ENCODE peak calls at places on chromosomes 12 and 14, in four cellular contexts. One of them, this sample, is unnamed.
A peak's percentile ranks its signal among the peaks of the same experiment; 100 is the strongest.

GRCh38 chr14:95835331-95835730 is 41.3 kb upstream of the TUNAR start:
- DNase-seq in esophagus muscularis mucosa: peak; percentile 55
- DNase-seq in SK-N-MC: no peak
- DNase-seq in sigmoid colon: no peak
- DNase-seq in this sample: no peak

GRCh38 chr12:122884860-122885259 is 11.1 kb downstream of the VPS37B start:
- DNase-seq in esophagus muscularis mucosa: no peak
- DNase-seq in SK-N-MC: no peak
- DNase-seq in sigmoid colon: no peak
- DNase-seq in this sample: no peak

GRCh38 chr12:27198036-27198435 is 46.0 kb upstream of the STK38L start:
- DNase-seq in esophagus muscularis mucosa: peak; percentile 95
- DNase-seq in SK-N-MC: no peak
- DNase-seq in sigmoid colon: peak; percentile 86
- DNase-seq in this sample: no peak

GRCh38 chr14:96363751-96364336 is 518 bp downstream of the GSKIP start:
- DNase-seq in esophagus muscularis mucosa: no peak
- DNase-seq in SK-N-MC: no peak
- DNase-seq in sigmoid colon: peak; percentile 70
- DNase-seq in this sample: no peak

GRCh38 chr12:51349026-51349425 is 2.5 kb upstream of the CELA1 start:
- DNase-seq in esophagus muscularis mucosa: no peak
- DNase-seq in SK-N-MC: no peak
- DNase-seq in sigmoid colon: no peak
- DNase-seq in this sample: no peak

GRCh38 chr14:102911991-102912761 is 10.3 kb upstream of the AMN start:
- DNase-seq in esophagus muscularis mucosa: no peak
- DNase-seq in SK-N-MC: no peak
- DNase-seq in sigmoid colon: peak; percentile 60
- DNase-seq in this sample: no peak

GRCh38 chr14:57168138-57168695 is 100.5 kb downstream of the EXOC5 start:
- DNase-seq in esophagus muscularis mucosa: no peak
- DNase-seq in SK-N-MC: no peak
- DNase-seq in sigmoid colon: no peak
- DNase-seq in this sample: no peak

GRCh38 chr12:114916124-114916523 is 232.1 kb upstream of the TBX3 start:
- DNase-seq in esophagus muscularis mucosa: no peak
- DNase-seq in SK-N-MC: no peak
- DNase-seq in sigmoid colon: no peak
- DNase-seq in this sample: no peak

GRCh38 chr12:27817761-27818160 is 37.7 kb upstream of the MANSC4 start:
- DNase-seq in esophagus muscularis mucosa: no peak
- DNase-seq in SK-N-MC: no peak
- DNase-seq in sigmoid colon: no peak
- DNase-seq in this sample: no peak

GRCh38 chr14:100741956-100742355 is 15.3 kb downstream of the DLK1 start:
- DNase-seq in esophagus muscularis mucosa: no peak
- DNase-seq in SK-N-MC: no peak
- DNase-seq in sigmoid colon: no peak
- DNase-seq in this sample: no peak

GRCh38 chr14:20998139-20998538 is 954 bp upstream of the SLC39A2 start:
- DNase-seq in esophagus muscularis mucosa: no peak
- DNase-seq in SK-N-MC: no peak
- DNase-seq in sigmoid colon: no peak
- DNase-seq in this sample: no peak

GRCh38 chr12:118874698-118875548 is 106.4 kb upstream of the SRRM4 start:
- DNase-seq in esophagus muscularis mucosa: no peak
- DNase-seq in SK-N-MC: no peak
- DNase-seq in sigmoid colon: no peak
- DNase-seq in this sample: no peak

GRCh38 chr12:21852251-21852650 is 77.7 kb upstream of the KCNJ8 start:
- DNase-seq in esophagus muscularis mucosa: no peak
- DNase-seq in SK-N-MC: no peak
- DNase-seq in sigmoid colon: no peak
- DNase-seq in this sample: no peak

GRCh38 chr12:90515199-90516175 is 439.5 kb downstream of the CCER1 start:
- DNase-seq in esophagus muscularis mucosa: no peak
- DNase-seq in SK-N-MC: no peak
- DNase-seq in sigmoid colon: no peak
- DNase-seq in this sample: no peak

GRCh38 chr14:87522575-87522974 is 470.4 kb downstream of the GALC start:
- DNase-seq in esophagus muscularis mucosa: no peak
- DNase-seq in SK-N-MC: no peak
- DNase-seq in sigmoid colon: no peak
- DNase-seq in this sample: no peak

GRCh38 chr14:103232338-103232808 is 101.7 kb upstream of the EIF5 start:
- DNase-seq in esophagus muscularis mucosa: no peak
- DNase-seq in SK-N-MC: no peak
- DNase-seq in sigmoid colon: no peak
- DNase-seq in this sample: no peak

GRCh38 chr14:51575225-51576111 is 76.2 kb upstream of the FRMD6 start:
- DNase-seq in esophagus muscularis mucosa: no peak
- DNase-seq in SK-N-MC: no peak
- DNase-seq in sigmoid colon: no peak
- DNase-seq in this sample: no peak

GRCh38 chr14:103432627-103433026 is 47.4 kb downstream of the MARK3 start:
- DNase-seq in esophagus muscularis mucosa: no peak
- DNase-seq in SK-N-MC: no peak
- DNase-seq in sigmoid colon: no peak
- DNase-seq in this sample: no peak

GRCh38 chr14:26719514-26719913 is 121.7 kb upstream of the NOVA1 start:
- DNase-seq in esophagus muscularis mucosa: no peak
- DNase-seq in SK-N-MC: no peak
- DNase-seq in sigmoid colon: no peak
- DNase-seq in this sample: no peak

DNA sequence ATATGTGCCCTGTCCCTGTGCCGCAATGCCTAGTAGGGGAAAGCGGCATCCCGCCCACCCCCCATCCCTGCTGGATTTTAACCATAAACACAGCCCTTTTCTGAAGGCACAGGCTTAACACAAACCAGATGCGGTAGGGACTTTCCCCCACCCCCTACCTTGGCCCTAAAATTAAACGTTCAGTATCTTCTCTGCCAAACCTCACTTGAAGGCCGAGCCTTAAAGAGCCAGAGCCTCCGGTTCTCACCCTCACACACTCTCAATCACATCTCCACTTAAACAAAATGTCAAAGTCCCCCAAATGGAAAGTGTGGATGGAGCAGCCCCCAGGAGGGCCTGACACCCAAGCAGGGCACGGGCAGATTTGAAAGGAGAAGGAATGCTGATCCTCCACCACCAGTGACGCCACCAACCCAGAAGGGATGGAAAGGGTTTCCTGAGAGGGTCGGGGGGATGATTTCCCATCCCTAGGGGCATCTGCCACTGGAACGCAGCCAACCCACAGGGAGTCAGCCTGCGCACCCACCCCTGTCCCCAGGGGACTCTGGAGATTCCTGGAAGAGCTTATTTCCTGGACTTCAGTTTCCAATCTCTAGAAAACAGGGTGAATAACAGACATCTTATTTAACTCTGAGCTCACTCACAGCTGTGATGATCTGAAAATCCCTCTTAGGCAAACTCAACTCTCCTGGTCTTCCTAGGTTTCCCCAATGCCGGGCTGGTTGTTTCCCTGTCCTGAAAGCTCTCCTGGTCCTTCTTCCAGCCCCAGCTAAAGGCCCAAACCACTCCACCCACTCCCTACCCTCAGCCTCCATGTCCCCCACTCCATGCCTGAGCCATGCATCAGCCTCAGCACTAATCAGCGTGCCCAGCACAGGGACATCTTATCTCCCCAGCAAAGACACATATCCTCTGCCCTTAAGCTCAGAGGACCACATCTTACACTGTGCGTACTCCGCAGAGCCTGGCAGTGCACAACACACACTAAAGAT is 26.3 kb downstream of the ACTN1 start:
- DNase-seq in esophagus muscularis mucosa: no peak
- DNase-seq in SK-N-MC: peak; percentile 79
- DNase-seq in sigmoid colon: peak; percentile 85
- DNase-seq in this sample: no peak
- H3K4me3 ChIP-seq in esophagus muscularis mucosa: peak overlapping the region; percentile 44
- H3K4me3 ChIP-seq in SK-N-MC: peak overlapping the region; percentile 75
- H3K4me3 ChIP-seq in sigmoid colon: peak overlapping the region; percentile 23
- H3K4me3 ChIP-seq in this sample: no peak overlapping the region

GRCh38 chr14:22981090-22982012 is 1.0 kb downstream of the AJUBA start:
- DNase-seq in esophagus muscularis mucosa: no peak
- DNase-seq in SK-N-MC: no peak
- DNase-seq in sigmoid colon: no peak
- DNase-seq in this sample: no peak
- TF ChIP-seq POLR2AphosphoS5 in esophagus muscularis mucosa: no peak
- TF ChIP-seq POLR2AphosphoS5 in SK-N-MC: no peak
- TF ChIP-seq POLR2AphosphoS5 in sigmoid colon: no peak
- TF ChIP-seq POLR2AphosphoS5 in this sample: no peak

DNA sequence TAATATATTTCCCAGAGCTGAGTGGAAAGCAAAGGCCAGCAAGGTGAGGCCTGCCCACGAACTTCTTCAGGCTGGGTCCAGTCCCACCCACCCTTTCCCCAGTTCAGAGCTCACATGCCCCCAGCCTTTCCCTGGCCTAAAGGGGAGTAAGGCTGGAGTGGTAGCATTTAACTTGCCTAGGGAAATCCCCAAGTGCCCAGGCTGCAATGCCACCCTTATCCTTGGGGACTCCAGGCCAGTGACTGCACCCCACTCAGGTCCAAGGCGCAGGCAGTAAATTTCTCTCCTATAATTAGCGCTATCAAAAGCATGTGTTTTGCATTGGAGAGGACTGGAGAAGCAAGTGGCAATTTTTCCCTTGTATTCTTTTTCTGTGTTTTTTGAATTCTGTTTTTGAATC is 3.7 kb upstream of the HOXC6 start:
- DNase-seq in esophagus muscularis mucosa: no peak
- DNase-seq in SK-N-MC: no peak
- DNase-seq in sigmoid colon: no peak
- DNase-seq in this sample: no peak
- H3K4me3 ChIP-seq in esophagus muscularis mucosa: no peak overlapping the region
- H3K4me3 ChIP-seq in SK-N-MC: peak overlapping the region; percentile 95
- H3K4me3 ChIP-seq in sigmoid colon: no peak overlapping the region
- H3K4me3 ChIP-seq in this sample: peak overlapping the region; percentile 39

GRCh38 chr14:22418631-22419030 is 170.4 kb downstream of the DAD1 start:
- DNase-seq in esophagus muscularis mucosa: no peak
- DNase-seq in SK-N-MC: no peak
- DNase-seq in sigmoid colon: no peak
- DNase-seq in this sample: no peak

GRCh38 chr14:22416193-22416592 is 172.8 kb downstream of the DAD1 start:
- DNase-seq in esophagus muscularis mucosa: no peak
- DNase-seq in SK-N-MC: peak; percentile 76
- DNase-seq in sigmoid colon: no peak
- DNase-seq in this sample: no peak

GRCh38 chr14:22415633-22415959 is 173.4 kb downstream of the DAD1 start:
- DNase-seq in esophagus muscularis mucosa: no peak
- DNase-seq in SK-N-MC: no peak
- DNase-seq in sigmoid colon: no peak
- DNase-seq in this sample: no peak

GRCh38 chr14:22419620-22420019 is 169.4 kb downstream of the DAD1 start:
- DNase-seq in esophagus muscularis mucosa: no peak
- DNase-seq in SK-N-MC: no peak
- DNase-seq in sigmoid colon: no peak
- DNase-seq in this sample: no peak

GRCh38 chr14:22417914-22418313 is 171.1 kb downstream of the DAD1 start:
- DNase-seq in esophagus muscularis mucosa: no peak
- DNase-seq in SK-N-MC: no peak
- DNase-seq in sigmoid colon: no peak
- DNase-seq in this sample: no peak
- TF ChIP-seq POLR2AphosphoS5 in esophagus muscularis mucosa: no peak
- TF ChIP-seq POLR2AphosphoS5 in SK-N-MC: no peak
- TF ChIP-seq POLR2AphosphoS5 in sigmoid colon: no peak
- TF ChIP-seq POLR2AphosphoS5 in this sample: no peak

GRCh38 chr12:89015419-89015818 is 336.9 kb downstream of the DUSP6 start:
- DNase-seq in esophagus muscularis mucosa: no peak
- DNase-seq in SK-N-MC: no peak
- DNase-seq in sigmoid colon: no peak
- DNase-seq in this sample: no peak

GRCh38 chr12:89020121-89020480 is 332.2 kb downstream of the DUSP6 start:
- DNase-seq in esophagus muscularis mucosa: no peak
- DNase-seq in SK-N-MC: no peak
- DNase-seq in sigmoid colon: no peak
- DNase-seq in this sample: no peak

GRCh38 chr12:89019439-89020120 is 332.7 kb downstream of the DUSP6 start:
- DNase-seq in esophagus muscularis mucosa: no peak
- DNase-seq in SK-N-MC: peak; percentile 76
- DNase-seq in sigmoid colon: peak; percentile 88
- DNase-seq in this sample: peak; percentile 85

GRCh38 chr12:89020689-89021088 is 331.6 kb downstream of the DUSP6 start:
- DNase-seq in esophagus muscularis mucosa: no peak
- DNase-seq in SK-N-MC: no peak
- DNase-seq in sigmoid colon: no peak
- DNase-seq in this sample: no peak

GRCh38 chr12:89016970-89017778 is 335.1 kb downstream of the DUSP6 start:
- DNase-seq in esophagus muscularis mucosa: no peak
- DNase-seq in SK-N-MC: no peak
- DNase-seq in sigmoid colon: peak; percentile 61
- DNase-seq in this sample: peak; percentile 51
- H3K4me3 ChIP-seq in esophagus muscularis mucosa: peak overlapping the region; percentile 25
- H3K4me3 ChIP-seq in SK-N-MC: peak overlapping the region; percentile 60
- H3K4me3 ChIP-seq in sigmoid colon: no peak overlapping the region
- H3K4me3 ChIP-seq in this sample: peak overlapping the region; percentile 21

GRCh38 chr12:124452576-124453391 is 114.6 kb downstream of the NCOR2 start:
- DNase-seq in esophagus muscularis mucosa: no peak
- DNase-seq in SK-N-MC: no peak
- DNase-seq in sigmoid colon: no peak
- DNase-seq in this sample: no peak
- TF ChIP-seq POLR2AphosphoS5 in esophagus muscularis mucosa: no peak
- TF ChIP-seq POLR2AphosphoS5 in SK-N-MC: no peak
- TF ChIP-seq POLR2AphosphoS5 in sigmoid colon: no peak
- TF ChIP-seq POLR2AphosphoS5 in this sample: no peak

This sample was measured in Panc1.